ENCODE peak calls at places on chromosomes 6 and 20, in four cellular contexts. I, T, X and U are unnamed samples.

GRCh38 chr6:95819939-95820338 is 195.8 kb upstream of the FUT9 start:
- DNase-seq in I (peak; percentile 28), T (peak; percentile 60), X (no peak), U (no peak)

GRCh38 chr6:73031094-73031782 is 194.1 kb downstream of the KHDC1L start:
- DNase-seq in I (no peak), T (no peak), X (no peak), U (no peak)

GRCh38 chr20:32515631-32516101 is 69.5 kb downstream of the NOL4L start:
- DNase-seq in I (peak; percentile 48), T (no peak), X (no peak), U (peak; percentile 19)

GRCh38 chr6:111260570-111261298 is 173.4 kb downstream of the SLC16A10 start:
- DNase-seq in I (no peak), T (no peak), X (peak; percentile 53), U (no peak)

GRCh38 chr6:106754215-106754614 is 124.8 kb downstream of the QRSL1 start:
- DNase-seq in I (no peak), T (no peak), X (no peak), U (no peak)

GRCh38 chr6:22356362-22356940 is 59.6 kb upstream of the PRL start:
- DNase-seq in I (peak; percentile 72), T (no peak), X (no peak), U (no peak)

GRCh38 chr6:13453771-13454251 is 33.6 kb downstream of the GFOD1 start:
- DNase-seq in I (no peak), T (no peak), X (peak; percentile 49), U (no peak)

GRCh38 chr20:22918286-22918983 is 116.7 kb upstream of the SSTR4 start:
- DNase-seq in I (no peak), T (no peak), X (no peak), U (no peak)

GRCh38 chr20:34585019-34585418 is 26.5 kb downstream of the MAP1LC3A start:
- DNase-seq in I (no peak), T (no peak), X (no peak), U (no peak)

GRCh38 chr6:110518281-110518623 is 41.8 kb upstream of the SLC22A16 start:
- DNase-seq in I (no peak), T (peak; percentile 69), X (peak; percentile 29), U (no peak)

GRCh38 chr6:28543671-28544131 is 18.0 kb downstream of the GPX5 start:
- DNase-seq in I (no peak), T (peak; percentile 52), X (no peak), U (no peak)

GRCh38 chr20:43102394-43102793 is 87.3 kb downstream of the PTPRT start:
- DNase-seq in I (no peak), T (peak; percentile 2), X (no peak), U (no peak)

GRCh38 chr20:47113362-47114118 is 218.9 kb downstream of the EYA2 start:
- DNase-seq in I (no peak), T (no peak), X (peak; percentile 76), U (no peak)

GRCh38 chr6:4936681-4937041 is 67.2 kb downstream of the RPP40 start:
- DNase-seq in I (no peak), T (peak; percentile 57), X (peak; percentile 80), U (peak; percentile 33)

GRCh38 chr20:19628570-19629134 is 129.4 kb upstream of the RIN2 start:
- DNase-seq in I (no peak), T (peak; percentile 89), X (peak; percentile 66), U (peak; percentile 92)

GRCh38 chr20:5297280-5298004 is 19.3 kb downstream of the PROKR2 start:
- DNase-seq in I (no peak), T (peak; percentile 17), X (no peak), U (no peak)

GRCh38 chr20:46984391-46984790 is 89.7 kb downstream of the EYA2 start:
- DNase-seq in I (no peak), T (no peak), X (peak; percentile 31), U (no peak)

DNA sequence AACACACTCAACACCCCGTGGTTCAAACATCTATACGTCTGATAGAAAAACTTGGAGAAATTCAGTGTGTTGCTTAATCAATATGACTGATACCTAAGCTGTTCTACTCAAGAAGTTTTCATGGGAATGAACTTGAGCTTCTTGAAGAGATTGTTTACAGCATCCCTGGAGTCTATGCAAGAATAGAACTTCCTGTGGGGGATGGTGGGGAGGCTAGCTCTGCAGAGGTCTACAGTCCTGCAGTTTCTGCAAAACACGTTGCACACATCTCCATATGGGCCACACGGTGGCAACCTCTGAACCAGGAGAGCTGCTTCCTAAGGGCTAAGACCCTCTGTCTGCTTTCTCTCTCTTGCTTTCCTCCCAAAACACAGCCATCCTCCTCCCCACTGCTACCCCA is 32.7 kb upstream of the FANCE start:
- DNase-seq in I (no peak), T (peak; percentile 30), X (peak; percentile 91), U (no peak)
- TF ChIP-seq CTCF in I (no peak), T (no peak), X (peak; percentile 49), U (no peak)

DNA sequence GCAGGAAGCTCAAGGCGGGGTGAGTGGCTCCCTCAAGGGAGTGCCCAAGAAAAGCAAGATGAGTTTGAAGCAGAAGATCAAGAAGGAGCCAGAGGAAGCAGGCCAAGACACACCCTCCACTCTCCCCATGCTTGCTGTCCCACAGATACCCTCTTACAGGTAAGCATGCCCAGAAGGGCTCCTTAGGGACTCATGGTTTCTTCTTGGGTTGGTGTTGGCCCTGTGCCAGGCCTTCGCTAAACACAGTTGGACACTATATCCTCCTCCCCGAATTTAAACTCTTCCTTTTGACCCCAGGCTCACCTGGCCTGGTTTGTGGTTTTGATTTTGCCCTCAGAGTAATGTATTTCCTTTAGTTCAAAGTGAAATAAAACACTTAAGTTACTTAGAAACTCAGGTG is 5.1 kb downstream of the BRPF3 start:
- DNase-seq in I (no peak), T (no peak), X (no peak), U (no peak)
- H3K4me3 ChIP-seq in I (no peak overlapping the region), T (no peak overlapping the region), X (no peak overlapping the region), U (no peak overlapping the region)

DNA sequence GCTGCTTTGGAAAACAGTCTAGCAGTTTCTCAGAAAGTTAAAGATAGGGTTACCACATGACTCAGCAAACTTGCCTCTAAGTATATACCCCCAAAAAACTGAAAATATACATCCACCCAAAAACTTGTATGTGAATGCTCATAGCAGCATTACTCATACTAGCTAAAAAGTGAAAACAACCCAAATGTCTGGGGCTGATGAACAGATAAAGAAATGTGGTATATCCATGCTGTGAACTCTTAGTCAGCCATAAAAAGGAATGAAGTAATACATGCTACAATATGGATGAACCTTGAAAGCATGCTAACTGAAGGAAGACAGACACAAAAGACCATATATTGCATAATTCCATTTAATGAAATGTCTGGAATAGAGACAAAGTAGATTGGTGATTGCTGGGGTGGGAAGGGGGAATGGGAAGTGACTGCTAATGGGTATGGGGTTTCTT is 79.9 kb upstream of the GLP1R start:
- DNase-seq in I (no peak), T (no peak), X (no peak), U (no peak)
- H3K36me3 ChIP-seq in I (no peaks in the 10 kb centered on the region), T (no peaks in the 10 kb centered on the region), X (no peaks in the 10 kb centered on the region), U (no peaks in the 10 kb centered on the region)

GRCh38 chr20:16810216-16810615 is 62.1 kb downstream of the OTOR start:
- DNase-seq in I (no peak), T (no peak), X (no peak), U (no peak)

GRCh38 chr20:16819483-16819882 is 71.3 kb downstream of the OTOR start:
- DNase-seq in I (no peak), T (no peak), X (peak; percentile 7), U (no peak)

GRCh38 chr20:16821211-16822089 is 73.3 kb downstream of the OTOR start:
- DNase-seq in I (no peak), T (peak; percentile 79), X (peak; percentile 29), U (no peak)

DNA sequence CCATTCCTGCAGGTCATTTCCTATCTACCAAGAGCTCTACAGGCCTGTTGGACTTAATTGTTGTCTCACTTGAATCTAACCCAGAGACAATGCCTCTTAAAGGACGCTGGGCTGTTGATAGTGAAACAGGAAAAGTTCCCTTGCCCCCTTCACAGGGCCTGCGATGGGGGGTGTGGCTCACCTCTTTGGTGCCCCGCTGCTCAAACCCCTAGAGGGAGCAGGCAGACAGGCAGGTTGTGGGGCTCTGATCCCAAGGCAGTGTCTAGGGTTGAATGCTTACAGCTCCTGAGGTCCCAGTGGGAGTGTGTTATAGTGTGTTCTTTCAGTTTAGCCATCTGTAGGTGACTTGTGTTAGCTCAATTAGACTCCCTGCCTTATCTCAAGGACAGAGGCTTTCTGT is 68.0 kb downstream of the OTOR start:
- DNase-seq in I (no peak), T (peak; percentile 64), X (no peak), U (no peak)
- TF ChIP-seq CTCF in I (no peak), T (peak; percentile 27), X (no peak), U (no peak)